ENCODE peak calls at places on chromosomes 13 and 19, in nine cellular contexts. W is H9; K is NCI-H748 treated with DMSO at 0.1 percent for 48 hours; O is naive thymus-derived CD4-positive, alpha-beta T cell; T is fibroblast of mammary gland; G is CD8-positive, alpha-beta T cell; Y is pancreas; R is stimulated activated CD4-positive, alpha-beta T cell treated with anti-CD3 and anti-CD28 coated beads, Interleukin-4, amount 100 ng/mL, for 1 hour; I is caudate nucleus. B is an unnamed sample.

GRCh38 chr13:23859904-23860303 is 29.3 kb downstream of the MIPEP start:
- DNase-seq in K (no peak), R (no peak), W (no peak), Y (no peak), I (no peak), O (no peak), G (no peak), T (no peak), B (no peak)

GRCh38 chr13:79659161-79659560 is 178.2 kb downstream of the NDFIP2 start:
- DNase-seq in K (no peak), Y (no peak), W (no peak), T (peak), O (no peak), R (no peak), I (no peak), G (no peak), B (peak)

GRCh38 chr19:10625003-10625761 is at the start of gene SLC44A2:
- DNase-seq in K (peak), Y (peak), R (no peak), G (no peak), W (peak), O (no peak), T (peak), I (peak), B (no peak)

GRCh38 chr13:71625694-71626093 is 241.3 kb downstream of the DACH1 start:
- DNase-seq in T (no peak), O (no peak), G (no peak), R (no peak), K (no peak), I (no peak), Y (no peak), W (no peak), B (no peak)

GRCh38 chr19:4338441-4339350 is at the start of gene STAP2:
- DNase-seq in O (no peak), R (peak), W (peak), T (no peak), Y (peak), G (no peak), I (no peak), K (no peak), B (no peak)

GRCh38 chr13:22883961-22884360 is 296.8 kb upstream of the SGCG start:
- DNase-seq in W (peak), Y (no peak), G (no peak), I (no peak), R (no peak), O (no peak), K (no peak), T (no peak), B (no peak)

GRCh38 chr13:37956536-37956935 is 87.0 kb upstream of the TRPC4 start:
- DNase-seq in O (no peak), W (no peak), Y (no peak), G (no peak), I (no peak), R (no peak), K (no peak), T (no peak), B (no peak)

GRCh38 chr19:31145909-31146453 is 203.3 kb downstream of the TSHZ3 start:
- DNase-seq in O (no peak), T (peak), G (no peak), Y (no peak), R (no peak), K (no peak), I (no peak), W (no peak), B (no peak)

GRCh38 chr13:40503966-40504591 is 162.4 kb downstream of the FOXO1 start:
- DNase-seq in G (no peak), W (no peak), R (no peak), I (no peak), O (no peak), K (no peak), T (peak), Y (peak), B (no peak)

GRCh38 chr13:106139407-106139806 is 396.1 kb downstream of the EFNB2 start:
- DNase-seq in K (no peak), R (no peak), G (no peak), T (peak), I (no peak), Y (no peak), O (no peak), W (no peak), B (no peak)

GRCh38 chr19:10518444-10519361 is 1.5 kb upstream of the S1PR5 start:
- DNase-seq in K (no peak), T (no peak), W (no peak), G (peak), O (no peak), R (no peak), I (no peak), Y (no peak), B (no peak)

GRCh38 chr19:926595-927043 is 784 bp downstream of the ARID3A start:
- DNase-seq in I (no peak), G (no peak), T (peak), R (peak), Y (no peak), K (no peak), O (peak), W (no peak), B (peak)

GRCh38 chr19:45133661-45134060 is 27.1 kb downstream of the NKPD1 start:
- DNase-seq in K (no peak), W (no peak), I (no peak), O (no peak), T (no peak), R (no peak), G (no peak), Y (no peak), B (no peak)

GRCh38 chr19:3006075-3006767 is 22.9 kb downstream of the TLE2 start:
- DNase-seq in O (no peak), T (no peak), I (no peak), Y (no peak), K (no peak), R (peak), W (peak), G (no peak), B (no peak)

GRCh38 chr13:87355451-87355850 is 315.7 kb upstream of the SLITRK5 start:
- DNase-seq in W (no peak), G (no peak), K (no peak), T (no peak), Y (no peak), I (no peak), O (no peak), R (no peak), B (no peak)

GRCh38 chr13:43776680-43777079 is 10.1 kb downstream of the ENOX1 start:
- DNase-seq in G (no peak), I (no peak), K (no peak), R (no peak), T (peak), Y (no peak), W (no peak), O (no peak), B (no peak)

GRCh38 chr19:2517881-2518601 is 42.1 kb downstream of the GADD45B start:
- DNase-seq in W (no peak), I (no peak), O (no peak), G (peak), Y (no peak), K (no peak), T (no peak), R (no peak), B (no peak)

GRCh38 chr19:55257461-55258411 is 1.1 kb downstream of the PPP6R1 start:
- DNase-seq in K (no peak), O (peak), W (no peak), T (peak), G (peak), R (peak), I (no peak), Y (no peak), B (peak)

GRCh38 chr13:97333983-97334382 is 100.0 kb upstream of the RAP2A start:
- DNase-seq in R (no peak), W (no peak), T (peak), I (no peak), K (no peak), O (no peak), G (no peak), Y (no peak), B (no peak)

GRCh38 chr19:47765522-47766358 is 12.8 kb upstream of the SELENOW start:
- DNase-seq in R (peak), Y (no peak), O (no peak), I (peak), W (peak), G (peak), K (peak), T (peak), B (peak)

GRCh38 chr19:18773682-18774081 is 17.4 kb downstream of the COMP start:
- DNase-seq in O (no peak), G (no peak), W (no peak), Y (no peak), T (no peak), I (no peak), R (no peak), K (no peak), B (no peak)

GRCh38 chr19:16601378-16602052 is 26.5 kb downstream of the MED26 start:
- DNase-seq in W (no peak), K (no peak), G (no peak), R (no peak), O (no peak), Y (no peak), T (no peak), I (no peak), B (no peak)

GRCh38 chr13:22357132-22357531 is 686.3 kb downstream of the FGF9 start:
- DNase-seq in G (no peak), R (no peak), I (no peak), W (no peak), Y (no peak), K (no peak), O (no peak), T (peak), B (peak)

GRCh38 chr13:72686766-72687165 is 40.7 kb downstream of the MZT1 start:
- DNase-seq in I (no peak), W (no peak), K (no peak), T (no peak), G (no peak), R (no peak), O (no peak), Y (no peak), B (no peak)

GRCh38 chr13:28077231-28077630 is 23.1 kb downstream of the FLT3 start:
- DNase-seq in R (no peak), W (no peak), Y (no peak), I (no peak), O (no peak), K (no peak), T (no peak), G (no peak), B (no peak)

GRCh38 chr13:112849500-112849899 is 119.5 kb upstream of the MCF2L start:
- DNase-seq in G (no peak), W (no peak), O (no peak), K (peak), T (peak), Y (no peak), I (no peak), R (no peak), B (no peak)

GRCh38 chr19:10567696-10568443 is 909 bp downstream of the CDKN2D start:
- DNase-seq in I (no peak), R (no peak), K (no peak), T (no peak), Y (no peak), G (no peak), W (no peak), O (peak), B (no peak)

GRCh38 chr19:49417090-49417489 is 6.2 kb downstream of the PTH2 start:
- DNase-seq in Y (no peak), T (no peak), O (no peak), K (no peak), R (no peak), I (no peak), G (no peak), W (peak), B (no peak)

GRCh38 chr13:23801141-23801540 is 88.1 kb downstream of the MIPEP start:
- DNase-seq in I (no peak), G (no peak), R (no peak), K (no peak), W (no peak), Y (no peak), O (no peak), T (no peak), B (no peak)